ENCODE peak calls at places on chromosomes 5 and 9, in seven cellular contexts. Y is HCT116, Q is body of pancreas, P is lower lobe of right lung, W is NCI-H1417, G is AG04449, X is fibroblast of the conjunctiva. E is an unnamed sample.
A peak's percentile ranks its signal among the peaks of the same experiment; 100 is the strongest.

GRCh38 chr9:127182901-127183746 is 60.7 kb upstream of the ANGPTL2 start:
- DNase-seq in Y (no peak), Q (no peak), P (no peak), W (no peak), G (no peak), X (no peak), E (no peak)

GRCh38 chr9:12884736-12885395 is 110.0 kb downstream of the LURAP1L start:
- DNase-seq in Y (peak; percentile 55), Q (peak; percentile 14), P (no peak), W (peak; percentile 47), G (peak; percentile 44), X (peak; percentile 65), E (peak; percentile 22)

GRCh38 chr5:7668627-7669026 is 182.3 kb downstream of the CFAP90 start:
- DNase-seq in Y (no peak), Q (no peak), P (no peak), W (no peak), G (no peak), X (no peak), E (no peak)

GRCh38 chr9:7967093-7967827 is 167.7 kb upstream of the DMAC1 start:
- DNase-seq in Y (no peak), Q (no peak), P (no peak), W (no peak), G (no peak), X (no peak), E (no peak)

GRCh38 chr5:92800360-92800759 is 780.7 kb downstream of the NR2F1-AS1 start:
- DNase-seq in Y (no peak), Q (no peak), P (no peak), W (peak; percentile 73), G (peak; percentile 19), X (peak; percentile 62), E (no peak)

GRCh38 chr9:106682420-106682819 is 180.5 kb upstream of the ZNF462 start:
- DNase-seq in Y (no peak), Q (no peak), P (no peak), W (no peak), G (no peak), X (no peak), E (no peak)

GRCh38 chr5:12901696-12902095 is 997.5 kb upstream of the CTNND2 start:
- DNase-seq in Y (no peak), Q (no peak), P (no peak), W (no peak), G (no peak), X (no peak), E (no peak)

GRCh38 chr5:133049726-133050048 is 2.1 kb upstream of the HSPA4 start:
- DNase-seq in Y (no peak), Q (no peak), P (no peak), W (peak; percentile 58), G (no peak), X (no peak), E (no peak)

GRCh38 chr5:126988021-126988569 is 42.3 kb downstream of the MARCHF3 start:
- DNase-seq in Y (no peak), Q (no peak), P (no peak), W (no peak), G (no peak), X (no peak), E (no peak)

GRCh38 chr5:73405691-73406090 is 42.9 kb downstream of the FOXD1 start:
- DNase-seq in Y (no peak), Q (no peak), P (no peak), W (no peak), G (no peak), X (no peak), E (no peak)

GRCh38 chr5:141223112-141223783 is at the start of gene PCDHB14:
- DNase-seq in Y (peak; percentile 38), Q (peak; percentile 15), P (no peak), W (peak; percentile 23), G (no peak), X (no peak), E (peak; percentile 66)

GRCh38 chr5:78792342-78793055 is 143.9 kb upstream of the LHFPL2 start:
- DNase-seq in Y (no peak), Q (no peak), P (no peak), W (no peak), G (no peak), X (no peak), E (no peak)

GRCh38 chr5:140205216-140205615 is 30.2 kb downstream of the CYSTM1 start:
- DNase-seq in Y (no peak), Q (no peak), P (no peak), W (no peak), G (no peak), X (no peak), E (no peak)

GRCh38 chr9:37639109-37639748 is 11.5 kb upstream of the FRMPD1 start:
- DNase-seq in Y (no peak), Q (no peak), P (no peak), W (no peak), G (no peak), X (peak; percentile 12), E (no peak)

GRCh38 chr9:129111762-129112151 is 542 bp downstream of the PTPA start:
- DNase-seq in Y (no peak), Q (peak; percentile 48), P (no peak), W (peak; percentile 77), G (no peak), X (no peak), E (peak; percentile 12)

GRCh38 chr5:100901851-100902341 is 1.2 kb downstream of the ST8SIA4 start:
- DNase-seq in Y (no peak), Q (peak; percentile 63), P (peak; percentile 52), W (peak; percentile 63), G (no peak), X (no peak), E (no peak)

GRCh38 chr9:128886211-128886826 is 4.4 kb downstream of the LRRC8A start:
- DNase-seq in Y (no peak), Q (no peak), P (no peak), W (no peak), G (no peak), X (no peak), E (no peak)

GRCh38 chr5:62608529-62609511 is 30.2 kb downstream of the LRRC70 start:
- DNase-seq in Y (no peak), Q (no peak), P (no peak), W (no peak), G (no peak), X (no peak), E (no peak)

GRCh38 chr5:39578887-39579497 is 154.2 kb upstream of the DAB2 start:
- DNase-seq in Y (peak; percentile 18), Q (no peak), P (no peak), W (peak; percentile 39), G (no peak), X (peak; percentile 30), E (no peak)

GRCh38 chr5:137710086-137710485 is 25.8 kb downstream of the KLHL3 start:
- DNase-seq in Y (no peak), Q (no peak), P (no peak), W (no peak), G (no peak), X (no peak), E (no peak)

E was measured in Calu3.